ENCODE peak calls at places on chromosomes 11 and 22, in six cellular contexts. B, Y, L, W, C and A are unnamed samples.

GRCh38 chr11:10325398-10326079 is 20.7 kb downstream of the ADM start:
- DNase-seq in B (no peak), Y (no peak), L (no peak), W (no peak), C (no peak), A (no peak)

GRCh38 chr22:48779211-48779643 is 1048.4 kb downstream of the BRD1 start:
- DNase-seq in B (no peak), Y (no peak), L (no peak), W (no peak), C (no peak), A (no peak)

GRCh38 chr11:77195071-77195705 is 67.1 kb downstream of the MYO7A start:
- DNase-seq in B (no peak), Y (no peak), L (no peak), W (no peak), C (no peak), A (no peak)

GRCh38 chr11:10413268-10413667 is 41.8 kb upstream of the AMPD3 start:
- DNase-seq in B (peak), Y (no peak), L (no peak), W (peak), C (no peak), A (peak)

GRCh38 chr11:75174781-75175370 is 24.0 kb downstream of the SLCO2B1 start:
- DNase-seq in B (no peak), Y (no peak), L (no peak), W (no peak), C (no peak), A (no peak)

GRCh38 chr11:72446929-72447753 is 12.8 kb upstream of the CLPB start:
- DNase-seq in B (peak), Y (no peak), L (peak), W (peak), C (peak), A (peak)

GRCh38 chr11:65225284-65226102 is 36.3 kb upstream of the POLA2 start:
- DNase-seq in B (no peak), Y (no peak), L (peak), W (peak), C (peak), A (peak)

GRCh38 chr11:77214557-77214956 is 86.5 kb downstream of the MYO7A start:
- DNase-seq in B (no peak), Y (no peak), L (no peak), W (no peak), C (no peak), A (no peak)

GRCh38 chr11:128610765-128611617 is 23.6 kb upstream of the ETS1 start:
- DNase-seq in B (no peak), Y (no peak), L (no peak), W (no peak), C (no peak), A (no peak)

GRCh38 chr22:42929838-42930155 is 72.7 kb upstream of the ARFGAP3 start:
- DNase-seq in B (no peak), Y (no peak), L (no peak), W (no peak), C (no peak), A (no peak)

GRCh38 chr11:11463397-11463796 is 110.3 kb upstream of the CSNK2A3 start:
- DNase-seq in B (no peak), Y (no peak), L (no peak), W (no peak), C (peak), A (no peak)

GRCh38 chr11:82859746-82860145 is 40.5 kb downstream of the PRCP start:
- DNase-seq in B (no peak), Y (no peak), L (no peak), W (no peak), C (no peak), A (no peak)

GRCh38 chr11:464316-464715 is 14.2 kb downstream of the PTDSS2 start:
- DNase-seq in B (no peak), Y (no peak), L (no peak), W (no peak), C (peak), A (no peak)

GRCh38 chr11:77320351-77320750 is 18.9 kb upstream of the GDPD4 start:
- DNase-seq in B (no peak), Y (no peak), L (no peak), W (no peak), C (no peak), A (no peak)

GRCh38 chr22:46028069-46028991 is 51.4 kb upstream of the WNT7B start:
- DNase-seq in B (no peak), Y (no peak), L (no peak), W (no peak), C (no peak), A (no peak)

GRCh38 chr11:69916806-69917387 is 97.7 kb upstream of the FGF3 start:
- DNase-seq in B (no peak), Y (no peak), L (no peak), W (no peak), C (no peak), A (no peak)

GRCh38 chr11:117328414-117329010 is 858 bp downstream of the CEP164 start:
- DNase-seq in B (no peak), Y (no peak), L (no peak), W (no peak), C (peak), A (no peak)

GRCh38 chr11:58334708-58335107 is 24.2 kb downstream of the OR5B17 start:
- DNase-seq in B (peak), Y (no peak), L (peak), W (no peak), C (no peak), A (no peak)

DNA sequence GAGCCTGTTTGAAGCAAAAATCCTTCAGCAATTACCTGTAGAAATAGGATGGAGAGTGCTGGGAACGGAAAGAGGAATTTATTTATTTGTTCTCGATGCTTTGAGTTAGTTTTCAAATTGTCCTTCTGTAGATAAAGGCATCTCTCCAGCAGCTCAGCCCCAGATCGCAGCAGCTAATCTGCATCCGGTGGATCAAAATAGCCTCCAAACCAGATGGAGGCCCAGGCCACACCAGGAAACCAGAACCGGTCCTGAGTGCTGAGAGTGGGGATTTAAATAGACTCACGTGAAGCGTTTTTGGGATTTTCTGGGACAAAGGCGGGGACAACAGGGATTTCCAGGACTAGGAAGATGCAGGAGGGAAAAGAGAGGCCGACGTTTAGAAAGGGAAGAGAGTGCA is 148.5 kb downstream of the TRIM29 start:
- DNase-seq in B (no peak), Y (no peak), L (no peak), W (no peak), C (no peak), A (no peak)
- TF ChIP-seq YY1 in B (no peak), Y (no peak), L (no peak), W (no peak), C (no peak), A (no peak)

GRCh38 chr11:67495234-67496005 is 9.7 kb downstream of the PITPNM1 start:
- DNase-seq in B (no peak), Y (no peak), L (no peak), W (no peak), C (peak), A (no peak)
- TF ChIP-seq YY1 in B (no peak), Y (no peak), L (no peak), W (no peak), C (no peak), A (no peak)

GRCh38 chr11:63613517-63614135 is 607 bp downstream of the PLAAT3 start:
- DNase-seq in B (no peak), Y (peak), L (no peak), W (no peak), C (peak), A (peak)
- TF ChIP-seq YY1 in B (no peak), Y (no peak), L (no peak), W (no peak), C (no peak), A (no peak)

GRCh38 chr22:19506212-19506611 is 18.0 kb downstream of the CLDN5 start:
- DNase-seq in B (no peak), Y (no peak), L (no peak), W (no peak), C (no peak), A (no peak)
- TF ChIP-seq YY1 in B (no peak), Y (no peak), L (no peak), W (no peak), C (no peak), A (no peak)

DNA sequence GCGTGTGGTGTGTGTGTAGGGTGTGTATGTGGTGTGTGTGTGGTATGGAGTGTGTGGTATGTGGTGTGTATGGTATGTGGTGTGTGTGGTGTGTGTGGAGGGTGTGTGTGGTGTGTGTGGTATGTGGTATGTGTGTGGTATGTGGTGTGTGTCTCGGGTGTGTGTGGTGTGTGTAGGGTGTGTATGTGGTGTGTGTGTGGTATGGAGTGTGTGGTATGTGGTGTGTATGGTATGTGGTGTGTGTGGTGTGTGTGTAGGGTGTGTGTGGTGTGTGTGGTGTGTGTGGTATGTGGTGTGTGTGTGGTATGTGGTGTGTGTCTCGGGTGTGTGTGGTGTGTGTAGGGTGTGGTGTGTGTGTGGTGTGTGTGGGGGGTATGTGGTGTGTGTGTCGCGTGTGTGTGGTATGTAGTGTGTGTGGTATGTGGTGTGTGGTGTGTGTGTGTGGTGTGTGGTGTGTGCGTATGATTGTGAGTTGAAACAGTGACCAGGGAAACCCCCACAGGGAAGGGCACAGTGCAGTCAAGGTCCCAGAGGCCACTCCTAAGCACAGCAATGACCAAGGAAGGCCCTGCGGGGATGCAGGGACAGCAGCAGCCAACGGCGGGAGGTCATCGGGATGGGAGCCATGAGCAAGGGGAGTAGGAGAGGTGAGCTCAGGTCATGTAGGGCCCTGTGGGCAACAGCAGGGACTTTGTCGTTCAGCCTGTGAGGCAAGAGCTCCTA is 2.8 kb upstream of the PPP6R2 start:
- DNase-seq in B (no peak), Y (no peak), L (no peak), W (peak), C (peak), A (no peak)
- TF ChIP-seq YY1 in B (no peak), Y (no peak), L (no peak), W (no peak), C (no peak), A (no peak)

GRCh38 chr11:94169930-94170329 is 41.3 kb downstream of the PANX1 start:
- DNase-seq in B (no peak), Y (no peak), L (no peak), W (no peak), C (no peak), A (no peak)
- TF ChIP-seq YY1 in B (no peak), Y (no peak), L (no peak), W (no peak), C (no peak), A (no peak)

DNA sequence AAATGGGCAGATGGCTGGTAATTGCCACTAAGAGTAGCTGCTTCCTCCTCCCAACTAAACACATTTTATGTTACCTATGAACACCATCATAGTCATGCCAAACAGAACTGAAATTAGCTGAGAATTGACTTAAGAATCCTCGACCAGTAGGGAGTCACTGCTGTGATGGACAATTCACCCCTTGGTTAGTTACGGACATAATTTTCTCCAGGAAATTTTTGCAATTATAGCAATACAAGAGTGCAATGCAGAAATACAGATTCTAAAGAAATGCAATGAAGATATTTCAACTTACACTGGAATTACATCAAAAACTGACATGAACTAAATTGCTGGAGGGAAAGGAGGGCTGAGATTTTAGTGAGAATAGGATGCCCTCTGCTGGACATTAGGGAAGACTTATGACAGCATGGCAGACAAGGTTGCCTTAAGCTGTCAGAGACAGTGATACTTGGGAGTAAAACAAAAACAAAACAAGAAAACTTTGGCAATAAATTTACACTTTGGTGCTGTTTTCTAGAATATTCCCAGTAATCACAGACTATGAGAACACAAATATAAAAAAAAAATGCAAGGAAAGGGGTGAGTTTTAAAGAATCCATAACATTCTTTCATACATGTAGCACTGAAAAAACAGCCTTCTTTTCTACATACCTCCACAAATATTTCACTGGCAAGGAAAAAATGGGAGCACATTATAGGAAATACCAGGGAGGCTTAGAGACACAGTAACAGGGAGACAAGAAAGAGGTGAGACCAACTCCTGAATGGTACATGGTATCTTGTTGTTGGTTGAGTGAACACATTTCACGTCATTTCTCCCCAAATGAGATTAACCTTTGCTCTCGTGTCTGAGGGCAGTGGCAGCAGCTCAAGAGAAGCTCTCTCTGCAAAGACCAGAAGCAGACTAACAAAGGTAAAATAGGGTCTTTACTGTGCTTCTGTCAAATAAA is 11.2 kb upstream of the PPP2R1B start:
- DNase-seq in B (peak), Y (no peak), L (peak), W (peak), C (peak), A (peak)
- TF ChIP-seq YY1 in B (no peak), Y (no peak), L (no peak), W (no peak), C (no peak), A (no peak)

DNA sequence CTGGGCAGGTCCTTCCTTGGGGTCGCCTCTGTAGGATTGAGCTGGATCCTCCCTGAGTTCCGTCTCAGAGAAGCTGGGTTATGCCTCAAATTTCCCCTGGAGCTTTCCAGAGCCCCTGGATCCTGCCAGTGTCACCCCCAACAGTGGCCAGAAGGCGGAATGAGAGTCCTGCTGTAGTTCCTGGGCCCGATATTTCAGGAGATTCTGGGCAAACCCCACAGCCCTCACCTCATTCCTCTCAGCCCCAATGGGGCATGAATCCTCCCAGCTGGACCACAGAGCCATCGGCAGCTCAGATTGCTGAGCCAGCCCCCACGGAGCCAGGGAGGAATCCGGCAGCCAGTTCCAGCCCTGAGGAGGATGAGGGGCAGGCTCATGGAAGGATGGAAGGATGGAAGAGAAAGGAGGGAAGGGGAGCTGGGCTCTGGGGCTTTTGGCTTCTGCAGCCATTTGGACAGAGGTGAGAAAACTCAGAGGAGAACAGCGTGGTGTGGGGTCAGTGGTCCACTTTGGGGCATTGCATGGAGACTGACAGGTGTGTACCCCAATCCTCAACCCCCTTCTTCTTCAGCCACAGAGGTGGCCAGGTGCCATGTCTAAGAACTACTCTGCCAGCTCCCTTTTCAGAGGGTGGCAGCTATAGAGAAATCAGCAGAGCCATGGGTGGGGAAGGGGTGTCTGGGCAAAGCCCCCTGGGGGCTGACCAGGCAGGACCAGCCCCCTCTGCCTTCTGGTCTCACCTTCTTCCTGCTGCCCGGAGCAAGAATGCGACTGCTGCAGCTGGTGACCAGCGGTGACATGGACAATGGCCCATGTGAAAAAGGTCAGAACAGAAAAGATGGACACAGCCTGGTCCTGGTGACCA is 867.6 kb downstream of the TBC1D22A start:
- DNase-seq in B (no peak), Y (no peak), L (no peak), W (no peak), C (no peak), A (no peak)
- TF ChIP-seq YY1 in B (no peak), Y (no peak), L (no peak), W (no peak), C (no peak), A (no peak)

DNA sequence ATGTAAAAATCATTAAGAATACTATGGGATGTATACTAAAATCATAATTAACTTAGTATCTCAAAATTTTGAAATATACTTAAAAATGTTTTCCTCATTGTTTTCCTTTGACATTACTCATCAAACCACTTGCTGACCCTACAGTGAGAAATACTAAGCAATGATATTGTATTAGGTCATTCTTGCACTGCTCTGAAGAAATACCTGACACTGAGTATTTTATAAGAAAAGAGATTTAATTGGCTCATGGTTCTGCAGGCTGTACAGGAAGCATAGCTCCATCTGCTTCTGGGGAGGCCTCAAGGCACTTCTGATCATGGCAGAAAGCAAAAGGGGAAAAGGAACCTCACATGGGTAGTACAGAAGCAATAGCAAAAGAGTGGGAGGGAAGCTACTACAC is 950.9 kb upstream of the CHORDC1 start:
- DNase-seq in B (no peak), Y (no peak), L (no peak), W (no peak), C (no peak), A (no peak)
- TF ChIP-seq YY1 in B (no peak), Y (no peak), L (no peak), W (no peak), C (no peak), A (no peak)